ENCODE peak calls at places on chromosomes 11 and 22, in seven cellular contexts. M is mammary epithelial cell, F is prostate gland, N is retinal pigment epithelial cell, I is left lung, T is dorsolateral prefrontal cortex, E is astrocyte of the spinal cord. O is an unnamed sample.
A peak's percentile ranks its signal among the peaks of the same experiment; 100 is the strongest.

GRCh38 chr22:37274380-37274862 is 7.9 kb upstream of the CYTH4 start:
- DNase-seq in M (no peak), F (no peak), N (no peak), I (peak; percentile 85), T (no peak), E (no peak), O (no peak)

GRCh38 chr22:29207562-29208501 is 2.1 kb downstream of the EMID1 start:
- DNase-seq in M (no peak), F (no peak), N (no peak), I (no peak), T (no peak), E (no peak), O (no peak)

GRCh38 chr11:14653090-14653489 is 9.5 kb downstream of the PDE3B start:
- DNase-seq in M (no peak), F (no peak), N (no peak), I (no peak), T (no peak), E (no peak), O (no peak)

GRCh38 chr11:79150966-79151365 is 289.9 kb downstream of the TENM4 start:
- DNase-seq in M (peak; percentile 55), F (no peak), N (no peak), I (no peak), T (no peak), E (peak; percentile 62), O (no peak)

GRCh38 chr11:70669281-70669680 is 271.0 kb downstream of the CTTN start:
- DNase-seq in M (no peak), F (no peak), N (no peak), I (no peak), T (no peak), E (no peak), O (no peak)

GRCh38 chr11:77115956-77116355 is 12.1 kb upstream of the MYO7A start:
- DNase-seq in M (no peak), F (no peak), N (no peak), I (no peak), T (no peak), E (no peak), O (no peak)

GRCh38 chr11:1199689-1200610 is 22.9 kb upstream of the MUC5B start:
- DNase-seq in M (peak; percentile 10), F (peak; percentile 39), N (no peak), I (no peak), T (no peak), E (no peak), O (no peak)

GRCh38 chr11:57313071-57313787 is 11.5 kb downstream of the TNKS1BP1 start:
- DNase-seq in M (no peak), F (no peak), N (no peak), I (peak; percentile 30), T (no peak), E (no peak), O (no peak)

GRCh38 chr11:130070109-130070828 is 575 bp downstream of the APLP2 start:
- DNase-seq in M (peak; percentile 27), F (peak; percentile 28), N (no peak), I (peak; percentile 57), T (peak; percentile 42), E (peak; percentile 28), O (no peak)

GRCh38 chr11:43987384-43988039 is 45.1 kb downstream of the C11orf96 start:
- DNase-seq in M (peak; percentile 69), F (no peak), N (peak; percentile 6), I (peak; percentile 88), T (no peak), E (peak; percentile 85), O (peak; percentile 13)

GRCh38 chr11:77559686-77560425 is 29.9 kb upstream of the AQP11 start:
- DNase-seq in M (peak; percentile 93), F (no peak), N (peak; percentile 74), I (no peak), T (no peak), E (peak; percentile 59), O (peak; percentile 77)

GRCh38 chr11:16609769-16610168 is 128.7 kb upstream of the C11orf58 start:
- DNase-seq in M (no peak), F (no peak), N (no peak), I (no peak), T (no peak), E (no peak), O (no peak)

GRCh38 chr22:41003976-41004375 is 52.8 kb downstream of the RBX1 start:
- DNase-seq in M (no peak), F (no peak), N (no peak), I (no peak), T (no peak), E (no peak), O (no peak)

GRCh38 chr11:129804012-129804411 is 11.6 kb upstream of the TMEM45B start:
- DNase-seq in M (no peak), F (no peak), N (no peak), I (no peak), T (no peak), E (no peak), O (no peak)

GRCh38 chr22:44546686-44547310 is 48.8 kb upstream of the RTL6 start:
- DNase-seq in M (no peak), F (no peak), N (no peak), I (peak; percentile 6), T (no peak), E (no peak), O (no peak)

GRCh38 chr11:57649826-57650738 is at the start of gene YPEL4:
- DNase-seq in M (peak; percentile 62), F (no peak), N (peak; percentile 50), I (no peak), T (no peak), E (peak; percentile 77), O (no peak)

GRCh38 chr11:33828604-33829429 is 54.5 kb upstream of the FBXO3 start:
- DNase-seq in M (no peak), F (no peak), N (no peak), I (no peak), T (no peak), E (no peak), O (no peak)

GRCh38 chr11:114075343-114075610 is 15.8 kb downstream of the ZBTB16 start:
- DNase-seq in M (no peak), F (no peak), N (no peak), I (no peak), T (no peak), E (no peak), O (no peak)
- H3K4me3 ChIP-seq in M (no peak overlapping the region), F (peak overlapping the region; percentile 6), N (no peak overlapping the region), I (no peak overlapping the region), T (no peak overlapping the region), E (no peak overlapping the region), O (no peak overlapping the region)

DNA sequence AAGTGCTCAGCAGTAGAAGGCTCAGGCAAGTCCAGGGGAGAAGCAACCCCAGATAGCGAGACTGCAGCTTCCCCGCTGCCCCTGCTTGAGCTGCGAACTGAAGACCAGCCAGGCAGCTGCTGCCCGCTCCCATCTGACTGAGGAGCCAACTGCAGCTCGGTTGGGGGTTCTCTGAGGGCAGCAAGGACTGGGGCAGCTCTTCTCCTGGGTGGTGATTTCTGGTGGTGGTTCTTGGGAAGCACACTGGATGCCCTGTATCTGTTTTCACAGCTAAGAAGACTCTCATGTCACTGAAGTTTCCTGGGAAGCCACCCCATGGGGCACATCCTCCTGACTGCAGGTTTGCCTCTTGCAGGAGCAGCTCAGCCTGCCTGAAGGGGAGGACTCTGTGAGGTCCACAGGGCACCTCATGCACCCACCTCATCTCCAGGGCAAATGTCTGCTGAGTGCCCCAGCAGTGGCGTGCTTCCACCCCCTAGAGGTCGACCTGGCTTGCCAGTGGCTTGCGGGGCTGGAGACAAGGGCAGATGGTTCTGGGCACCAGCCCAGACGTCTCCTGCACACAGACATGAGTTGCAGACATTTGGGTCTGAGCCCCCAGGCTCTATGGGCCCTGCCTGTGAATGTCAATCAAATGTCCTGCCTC is 801.1 kb downstream of the BRD1 start:
- DNase-seq in M (no peak), F (no peak), N (no peak), I (no peak), T (peak; percentile 50), E (no peak), O (no peak)
- TF ChIP-seq CTCF in M (no peak), F (no peak), N (no peak), I (no peak), T (peak; percentile 42), E (no peak), O (no peak)

GRCh38 chr11:9091044-9091936 is at the start of gene SCUBE2:
- DNase-seq in M (no peak), F (no peak), N (no peak), I (no peak), T (no peak), E (no peak), O (no peak)
- H3K4me3 ChIP-seq in M (peak within 1 kb of the TSS; percentile 50), F (peak within 1 kb of the TSS; percentile 46), N (peak within 1 kb of the TSS; percentile 33), I (peak within 1 kb of the TSS; percentile 37), T (peak within 1 kb of the TSS; percentile 29), E (peak within 1 kb of the TSS; percentile 26), O (peak within 1 kb of the TSS; percentile 39)

GRCh38 chr22:39349506-39349966 is 255 bp upstream of the SYNGR1 start:
- DNase-seq in M (no peak), F (no peak), N (no peak), I (no peak), T (no peak), E (no peak), O (no peak)
- TF ChIP-seq CTCF in M (no peak), F (no peak), N (no peak), I (no peak), T (no peak), E (no peak), O (no peak)

DNA sequence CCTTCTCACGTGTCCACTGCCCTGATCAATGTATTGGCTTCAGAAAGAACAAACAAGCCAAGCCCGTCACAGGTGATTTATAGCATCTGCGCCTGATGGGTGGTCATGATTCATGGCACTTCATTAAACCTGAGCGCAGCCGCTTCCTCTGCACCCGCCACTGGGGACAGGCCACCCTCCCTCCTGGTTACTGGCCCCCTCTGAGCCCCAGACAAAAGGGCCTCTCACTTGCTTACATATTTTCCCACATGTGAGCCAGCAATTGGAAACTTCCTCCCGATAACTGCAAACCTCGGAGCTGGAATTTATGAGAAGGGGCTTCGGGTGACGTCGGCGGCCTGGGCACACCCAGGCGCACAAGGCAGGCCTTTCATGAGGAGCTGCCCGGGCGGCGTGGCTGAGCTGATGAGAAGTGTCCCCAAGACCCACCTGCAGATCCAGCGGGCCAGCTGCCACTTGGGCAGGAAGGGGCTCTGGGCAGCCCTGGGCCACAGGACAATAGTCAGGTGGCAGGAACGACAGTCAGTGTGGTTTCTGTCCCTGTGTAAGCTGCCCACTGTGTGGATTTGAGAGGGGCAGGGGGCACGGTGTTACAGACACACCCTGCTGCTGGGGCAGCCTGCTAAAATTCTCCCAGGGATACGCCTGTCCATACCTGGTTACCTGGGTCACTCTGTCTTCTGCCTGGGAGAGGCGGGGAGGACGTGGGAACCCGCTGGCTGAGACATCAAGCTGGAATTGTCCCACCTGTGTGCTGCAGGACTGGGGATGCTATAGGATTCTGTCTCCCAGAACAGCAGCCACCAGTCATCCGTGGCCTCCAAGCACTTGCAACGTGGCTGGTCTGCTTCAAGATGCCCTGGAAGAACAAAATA is 64.0 kb upstream of the LINC01488 start:
- DNase-seq in M (no peak), F (no peak), N (no peak), I (no peak), T (no peak), E (peak; percentile 16), O (no peak)
- H3K4me3 ChIP-seq in M (no peak overlapping the region), F (no peak overlapping the region), N (no peak overlapping the region), I (no peak overlapping the region), T (no peak overlapping the region), E (no peak overlapping the region), O (no peak overlapping the region)

GRCh38 chr22:50473088-50473487 is 1.7 kb downstream of the SBF1 start:
- DNase-seq in M (no peak), F (no peak), N (no peak), I (no peak), T (no peak), E (no peak), O (no peak)
- TF ChIP-seq CTCF in M (peak; percentile 54), F (no peak), N (peak; percentile 52), I (no peak), T (no peak), E (peak; percentile 25), O (peak; percentile 53)